ENCODE peak calls at places on chromosome 18, in four cellular contexts. One of them, this sample, is unnamed.

GRCh38 chr18:79133724-79134123 is 64.5 kb downstream of the ATP9B start:
- DNase-seq in HepG2: no peak
- DNase-seq in K562: no peak
- DNase-seq in A549: no peak
- DNase-seq in this sample: no peak

GRCh38 chr18:21112140-21112473 is 494 bp upstream of the ROCK1 start:
- DNase-seq in K562: no peak
- DNase-seq in A549: no peak
- DNase-seq in HepG2: no peak
- DNase-seq in this sample: no peak

GRCh38 chr18:68262697-68263293 is 452.1 kb downstream of the TMX3 start:
- DNase-seq in A549: no peak
- DNase-seq in K562: no peak
- DNase-seq in HepG2: no peak
- DNase-seq in this sample: no peak

GRCh38 chr18:59823611-59824195 is 76.1 kb upstream of the PMAIP1 start:
- DNase-seq in K562: peak; percentile 64
- DNase-seq in A549: peak; percentile 66
- DNase-seq in HepG2: peak; percentile 60
- DNase-seq in this sample: peak; percentile 86

GRCh38 chr18:13726972-13727331 is 479 bp downstream of the RNMT start:
- DNase-seq in HepG2: peak; percentile 43
- DNase-seq in A549: peak; percentile 43
- DNase-seq in K562: peak; percentile 56
- DNase-seq in this sample: peak; percentile 52

GRCh38 chr18:31100598-31101147 is 1.5 kb downstream of the DSC2 start:
- DNase-seq in K562: peak; percentile 68
- DNase-seq in HepG2: peak; percentile 43
- DNase-seq in A549: no peak
- DNase-seq in this sample: peak; percentile 64

GRCh38 chr18:79608069-79608468 is 71.5 kb upstream of the CTDP1 start:
- DNase-seq in A549: no peak
- DNase-seq in K562: no peak
- DNase-seq in HepG2: no peak
- DNase-seq in this sample: no peak

GRCh38 chr18:21820035-21820810 is 79.6 kb downstream of the MIB1 start:
- DNase-seq in A549: peak; percentile 32
- DNase-seq in K562: peak; percentile 13
- DNase-seq in HepG2: peak; percentile 8
- DNase-seq in this sample: no peak

GRCh38 chr18:9535430-9535972 is 60.2 kb downstream of the RALBP1 start:
- DNase-seq in HepG2: peak; percentile 87
- DNase-seq in K562: no peak
- DNase-seq in A549: peak; percentile 34
- DNase-seq in this sample: no peak

GRCh38 chr18:76587147-76587885 is 92.3 kb upstream of the ZNF516 start:
- DNase-seq in A549: no peak
- DNase-seq in K562: no peak
- DNase-seq in HepG2: no peak
- DNase-seq in this sample: no peak

GRCh38 chr18:64663086-64663485 is 514.2 kb upstream of the LINC00305 start:
- DNase-seq in HepG2: no peak
- DNase-seq in K562: no peak
- DNase-seq in A549: no peak
- DNase-seq in this sample: no peak

DNA sequence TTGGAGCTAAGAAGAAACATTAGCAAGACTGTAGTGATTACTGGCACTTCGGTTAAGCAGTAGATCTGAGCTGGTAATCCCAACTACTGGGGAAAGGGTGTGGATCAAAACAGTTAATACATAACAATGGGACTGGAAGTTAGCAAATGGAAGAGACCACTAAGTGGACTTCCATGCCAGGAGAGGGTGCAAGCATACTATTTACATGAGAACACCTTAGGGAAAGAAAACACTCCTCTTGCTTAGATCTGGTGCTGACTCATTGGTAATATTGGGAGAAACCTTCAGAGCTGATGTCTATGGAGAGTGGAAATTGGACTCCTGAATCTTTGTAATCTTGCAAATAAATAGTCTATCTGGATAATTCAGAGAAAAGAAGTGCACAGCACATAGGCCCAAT is 519.7 kb upstream of the LINC00305 start:
- DNase-seq in K562: no peak
- DNase-seq in A549: no peak
- DNase-seq in HepG2: no peak
- DNase-seq in this sample: no peak
- TF ChIP-seq HMGXB4 in K562: no peak
- TF ChIP-seq HMGXB4 in A549: no peak
- TF ChIP-seq HMGXB4 in HepG2: no peak
- TF ChIP-seq HMGXB4 in this sample: no peak

DNA sequence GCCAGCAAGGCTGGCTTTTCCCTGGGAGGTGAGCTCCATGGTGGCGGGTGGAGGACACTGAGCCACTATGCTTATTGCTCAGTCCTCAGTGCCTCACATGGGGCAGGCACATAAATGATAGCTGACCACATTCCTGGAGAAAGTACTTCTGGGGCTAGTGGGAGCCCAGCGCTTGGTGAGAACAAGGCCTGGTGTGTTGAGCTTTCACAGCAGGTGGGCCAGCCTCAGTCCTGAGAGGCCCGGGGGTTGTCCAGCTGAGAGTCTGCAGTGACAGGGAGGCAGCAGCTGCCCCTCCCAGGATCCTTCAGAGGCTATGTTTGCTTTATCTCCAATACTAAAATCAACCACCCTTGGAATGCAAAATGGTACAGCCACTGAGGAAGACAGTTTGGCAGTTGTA is 217.7 kb downstream of the ZBTB7C start:
- DNase-seq in K562: no peak
- DNase-seq in A549: no peak
- DNase-seq in HepG2: no peak
- DNase-seq in this sample: no peak
- TF ChIP-seq MAX in K562: no peak
- TF ChIP-seq MAX in A549: no peak
- TF ChIP-seq MAX in HepG2: no peak
- TF ChIP-seq MAX in this sample: no peak

DNA sequence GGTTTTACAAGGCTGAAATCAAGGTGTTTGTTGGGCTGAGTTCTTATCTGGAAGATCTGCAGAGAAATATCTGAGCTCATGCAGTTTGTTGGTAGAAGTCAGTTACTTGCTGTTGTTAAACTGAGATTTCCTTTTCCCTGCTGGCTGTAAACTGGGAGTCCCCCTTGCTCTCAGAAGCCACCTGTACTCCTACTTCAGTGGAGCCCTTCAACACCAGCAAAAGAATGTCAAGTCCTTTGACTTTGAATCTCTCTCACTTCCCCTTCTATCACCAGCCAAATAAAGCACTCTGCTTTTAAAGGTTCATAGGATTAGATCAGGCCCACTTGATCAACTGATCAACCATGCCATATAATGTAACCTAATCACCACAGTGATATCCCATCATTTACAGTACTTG is 252.2 kb upstream of the CDH7 start:
- DNase-seq in A549: no peak
- DNase-seq in HepG2: no peak
- DNase-seq in K562: no peak
- DNase-seq in this sample: no peak
- TF ChIP-seq USF2 in A549: no peak
- TF ChIP-seq USF2 in HepG2: no peak
- TF ChIP-seq USF2 in K562: no peak
- TF ChIP-seq USF2 in this sample: no peak

DNA sequence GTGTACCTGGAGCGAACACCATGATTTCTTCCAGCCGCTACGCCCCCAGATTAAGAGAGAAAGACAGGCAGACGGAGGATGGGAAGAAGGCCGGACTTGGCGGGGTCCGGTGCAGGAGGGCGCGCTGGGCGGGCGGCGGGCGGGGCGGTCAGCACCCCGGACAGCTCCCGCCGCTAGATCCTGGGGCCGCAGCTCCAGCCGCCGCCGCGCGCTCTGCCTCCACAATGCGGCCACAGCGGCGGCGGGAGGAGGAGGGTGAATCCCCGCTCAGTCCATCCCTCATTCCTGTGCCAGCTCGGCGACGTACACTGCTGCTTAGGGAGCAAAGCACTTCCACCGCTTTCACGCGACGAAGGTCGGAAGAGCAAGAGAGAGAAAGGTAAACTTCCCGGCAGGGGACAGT is at the start of gene AKAIN1:
- DNase-seq in HepG2: peak; percentile 1
- DNase-seq in A549: no peak
- DNase-seq in K562: peak; percentile 50
- DNase-seq in this sample: peak; percentile 76
- TF ChIP-seq HMGXB4 in HepG2: no peak
- TF ChIP-seq HMGXB4 in A549: no peak
- TF ChIP-seq HMGXB4 in K562: no peak
- TF ChIP-seq HMGXB4 in this sample: peak; percentile 73

GRCh38 chr18:44818668-44819403 is 138.1 kb downstream of the SETBP1 start:
- DNase-seq in A549: no peak
- DNase-seq in HepG2: no peak
- DNase-seq in K562: no peak
- DNase-seq in this sample: no peak
- TF ChIP-seq MAX in A549: no peak
- TF ChIP-seq MAX in HepG2: no peak
- TF ChIP-seq MAX in K562: no peak
- TF ChIP-seq MAX in this sample: no peak

GRCh38 chr18:7677001-7677400 is 109.9 kb downstream of the PTPRM start:
- DNase-seq in HepG2: no peak
- DNase-seq in K562: no peak
- DNase-seq in A549: no peak
- DNase-seq in this sample: no peak
- TF ChIP-seq USF2 in HepG2: no peak
- TF ChIP-seq USF2 in K562: no peak
- TF ChIP-seq USF2 in A549: no peak
- TF ChIP-seq USF2 in this sample: no peak

DNA sequence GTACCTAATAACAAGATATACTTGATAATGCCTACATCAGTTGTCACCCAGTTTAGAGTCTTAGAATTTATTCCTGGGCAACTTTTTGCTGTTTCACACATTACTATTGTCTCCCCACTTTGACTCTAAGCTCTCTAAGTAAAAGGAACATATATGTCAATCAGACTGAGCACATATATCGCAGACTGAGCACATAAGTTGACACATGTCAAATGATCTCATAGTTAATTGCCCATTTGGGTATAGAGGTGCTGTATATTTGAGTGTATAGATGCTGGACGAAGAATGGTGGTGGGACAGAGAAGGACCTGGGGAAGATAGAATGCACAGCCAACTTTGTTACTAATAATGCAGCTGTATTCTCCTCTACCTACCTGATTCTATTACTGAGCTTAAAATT is 746.0 kb upstream of the CDH2 start:
- DNase-seq in HepG2: no peak
- DNase-seq in K562: no peak
- DNase-seq in A549: no peak
- DNase-seq in this sample: no peak
- TF ChIP-seq HMGXB4 in HepG2: no peak
- TF ChIP-seq HMGXB4 in K562: no peak
- TF ChIP-seq HMGXB4 in A549: no peak
- TF ChIP-seq HMGXB4 in this sample: no peak

GRCh38 chr18:54351186-54351585 is 6.5 kb downstream of the STARD6 start:
- DNase-seq in A549: no peak
- DNase-seq in K562: no peak
- DNase-seq in HepG2: no peak
- DNase-seq in this sample: no peak
- TF ChIP-seq MAX in A549: no peak
- TF ChIP-seq MAX in K562: no peak
- TF ChIP-seq MAX in HepG2: no peak
- TF ChIP-seq MAX in this sample: no peak

GRCh38 chr18:24408496-24408895 is 10.9 kb upstream of the OSBPL1A start:
- DNase-seq in HepG2: no peak
- DNase-seq in K562: no peak
- DNase-seq in A549: no peak
- DNase-seq in this sample: no peak

GRCh38 chr18:24417465-24417864 is 9.0 kb upstream of the IMPACT start:
- DNase-seq in K562: no peak
- DNase-seq in A549: no peak
- DNase-seq in HepG2: no peak
- DNase-seq in this sample: no peak

GRCh38 chr18:24413148-24413547 is 13.3 kb upstream of the IMPACT start:
- DNase-seq in A549: peak; percentile 9
- DNase-seq in K562: no peak
- DNase-seq in HepG2: no peak
- DNase-seq in this sample: peak; percentile 58

DNA sequence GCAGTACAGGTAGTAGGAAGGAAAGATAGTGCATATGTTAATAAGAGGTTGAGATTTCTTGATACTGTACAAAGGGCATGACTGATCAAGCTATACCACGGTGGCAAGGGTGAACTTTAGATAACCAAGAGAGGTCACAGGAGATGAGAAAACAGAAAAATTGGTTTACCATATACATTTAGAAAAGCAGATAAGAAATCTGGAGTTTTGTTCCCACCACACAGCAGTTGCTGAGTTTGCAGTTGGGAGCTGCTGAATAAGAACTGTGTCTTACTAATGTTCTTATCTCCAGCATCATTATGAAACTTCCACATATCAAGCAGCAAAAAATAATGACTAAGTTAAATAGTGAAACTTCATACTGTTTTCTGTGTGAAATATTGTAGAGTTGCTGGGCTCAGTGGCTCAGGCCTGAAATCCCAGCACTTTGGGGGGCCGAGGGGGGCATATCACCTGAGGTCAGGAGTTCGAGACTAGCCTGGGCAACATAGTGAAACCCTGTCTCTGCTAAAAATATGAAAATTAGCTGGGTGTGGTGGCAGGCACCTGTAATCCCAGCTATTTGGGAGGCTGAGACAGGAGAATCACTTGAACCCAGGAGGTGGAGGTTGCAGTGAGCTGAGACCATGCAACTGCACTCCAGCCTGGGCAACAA is 12.0 kb upstream of the IMPACT start:
- DNase-seq in HepG2: no peak
- DNase-seq in A549: no peak
- DNase-seq in K562: no peak
- DNase-seq in this sample: no peak
- TF ChIP-seq USF2 in HepG2: no peak
- TF ChIP-seq USF2 in A549: no peak
- TF ChIP-seq USF2 in K562: no peak
- TF ChIP-seq USF2 in this sample: no peak

DNA sequence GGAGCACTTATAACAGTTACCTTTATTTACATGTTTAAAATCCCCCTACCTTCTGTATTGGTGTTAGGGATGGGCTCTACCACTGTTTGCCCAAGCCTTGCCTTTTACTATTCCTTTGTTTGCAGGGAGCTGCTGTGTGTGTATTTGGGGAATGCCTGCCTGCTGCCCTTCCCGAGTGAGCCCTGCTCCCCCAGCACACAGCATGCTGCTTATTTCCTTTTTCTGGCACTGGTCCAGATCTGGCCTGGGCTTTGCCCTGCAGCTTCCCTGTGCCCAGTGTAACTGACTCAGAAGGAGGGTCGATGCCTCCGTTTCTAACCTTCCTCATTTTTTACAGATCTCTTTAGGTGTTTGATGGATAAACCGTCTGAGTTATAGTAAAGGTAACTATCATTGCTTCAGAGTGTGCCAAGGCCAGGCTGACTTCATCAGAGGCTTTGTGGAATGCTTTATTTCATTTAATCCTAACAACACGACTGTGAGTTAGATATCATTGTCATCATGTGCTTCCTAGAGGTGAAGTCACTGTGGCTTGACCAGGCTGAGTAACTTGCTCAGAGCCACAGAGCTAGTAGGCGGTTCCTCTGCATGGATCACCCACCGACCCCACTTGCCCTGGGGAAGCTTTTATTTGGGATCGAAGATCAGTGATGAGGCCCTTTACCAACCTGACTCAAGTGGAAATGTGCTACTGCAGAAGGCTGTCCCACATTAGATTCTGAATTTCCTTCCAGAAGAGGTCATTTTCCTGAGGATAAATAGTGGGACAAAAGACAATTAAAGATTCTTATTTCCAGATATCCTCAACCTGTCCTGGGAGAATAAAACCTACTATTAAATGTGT is 238.8 kb downstream of the ZNF407 start:
- DNase-seq in HepG2: peak; percentile 72
- DNase-seq in K562: no peak
- DNase-seq in A549: peak; percentile 9
- DNase-seq in this sample: no peak
- TF ChIP-seq HMGXB4 in HepG2: no peak
- TF ChIP-seq HMGXB4 in K562: no peak
- TF ChIP-seq HMGXB4 in A549: no peak
- TF ChIP-seq HMGXB4 in this sample: no peak